ENCODE peak calls at places on chromosome 19, in five cellular contexts. I is CD8-positive, alpha-beta memory T cell; Z is breast epithelium; P is psoas muscle; V is A549. F is an unnamed sample. For H3K4me1, the result is how much of the 10 kb centered on the place peaks cover.

GRCh38 chr19:45667620-45668341 is at the start of gene GIPR:
- DNase-seq in I (peak), Z (no peak), P (peak), V (peak), F (no peak)

GRCh38 chr19:4057913-4058695 is 8.6 kb downstream of the ZBTB7A start:
- DNase-seq in I (no peak), Z (peak), P (peak), V (peak), F (no peak)

GRCh38 chr19:54158812-54159351 is 639 bp downstream of the LENG1 start:
- DNase-seq in I (no peak), Z (no peak), P (no peak), V (no peak), F (no peak)

GRCh38 chr19:4556574-4557185 is 2.8 kb downstream of the SEMA6B start:
- DNase-seq in I (no peak), Z (no peak), P (no peak), V (peak), F (peak)

GRCh38 chr19:52961981-52962380 is 700 bp downstream of the ZNF816 start:
- DNase-seq in I (no peak), Z (no peak), P (no peak), V (no peak), F (no peak)

GRCh38 chr19:47102561-47103135 is 10.9 kb downstream of the ZC3H4 start:
- DNase-seq in I (no peak), Z (no peak), P (no peak), V (no peak), F (no peak)

GRCh38 chr19:6806488-6806887 is 34.0 kb downstream of the VAV1 start:
- DNase-seq in I (no peak), Z (no peak), P (no peak), V (peak), F (no peak)

GRCh38 chr19:6402834-6403608 is 10.1 kb upstream of the GTF2F1 start:
- DNase-seq in I (no peak), Z (no peak), P (no peak), V (no peak), F (no peak)

GRCh38 chr19:6061420-6062130 is 48.7 kb downstream of the RFX2 start:
- DNase-seq in I (no peak), Z (peak), P (peak), V (no peak), F (no peak)

GRCh38 chr19:11736696-11737095 is 2.0 kb downstream of the ZNF823 start:
- DNase-seq in I (no peak), Z (no peak), P (peak), V (no peak), F (no peak)

GRCh38 chr19:33306853-33307792 is 4.8 kb upstream of the CEBPA start:
- DNase-seq in I (no peak), Z (peak), P (no peak), V (no peak), F (no peak)

GRCh38 chr19:7734220-7735203 is 2.6 kb upstream of the CLEC4G start:
- DNase-seq in I (no peak), Z (no peak), P (no peak), V (no peak), F (no peak)

GRCh38 chr19:12995596-12996541 is 594 bp downstream of the NFIX start:
- DNase-seq in I (no peak), Z (no peak), P (no peak), V (no peak), F (no peak)

GRCh38 chr19:610071-610800 is 20.6 kb downstream of the HCN2 start:
- DNase-seq in I (peak), Z (no peak), P (no peak), V (no peak), F (no peak)

GRCh38 chr19:30864460-30865215 is 484.6 kb downstream of the TSHZ3 start:
- DNase-seq in I (no peak), Z (no peak), P (no peak), V (no peak), F (no peak)

GRCh38 chr19:49984491-49984890 is 23.5 kb upstream of the SIGLEC11 start:
- DNase-seq in I (no peak), Z (no peak), P (no peak), V (no peak), F (no peak)
- H3K4me1 ChIP-seq in I (under half), Z (under half), P (under half), V (under half), F (under half)

DNA sequence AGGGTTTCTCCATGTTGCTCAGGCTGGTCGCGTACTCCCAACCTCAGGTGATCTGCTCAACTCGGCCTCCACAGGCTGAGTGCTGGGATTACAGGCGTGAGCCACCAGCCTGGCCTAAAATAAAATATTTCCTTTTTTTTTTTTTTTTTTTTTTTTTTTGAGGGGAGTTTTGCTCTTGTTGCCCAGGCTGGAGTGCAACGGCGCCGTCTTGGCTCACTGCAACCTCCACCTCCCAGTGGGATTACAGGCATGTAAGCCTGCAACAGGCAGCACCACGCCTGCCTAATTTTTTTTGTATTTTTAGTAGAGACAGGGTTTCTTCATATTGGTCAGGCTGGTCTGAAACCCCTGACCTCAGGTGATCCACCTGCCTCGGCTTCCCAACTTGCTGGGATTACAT is 4.9 kb downstream of the ZNF506 start:
- DNase-seq in I (no peak), Z (no peak), P (peak), V (no peak), F (no peak)
- H3K4me1 ChIP-seq in I (under half), Z (under half), P (under half), V (under half), F (under half)

DNA sequence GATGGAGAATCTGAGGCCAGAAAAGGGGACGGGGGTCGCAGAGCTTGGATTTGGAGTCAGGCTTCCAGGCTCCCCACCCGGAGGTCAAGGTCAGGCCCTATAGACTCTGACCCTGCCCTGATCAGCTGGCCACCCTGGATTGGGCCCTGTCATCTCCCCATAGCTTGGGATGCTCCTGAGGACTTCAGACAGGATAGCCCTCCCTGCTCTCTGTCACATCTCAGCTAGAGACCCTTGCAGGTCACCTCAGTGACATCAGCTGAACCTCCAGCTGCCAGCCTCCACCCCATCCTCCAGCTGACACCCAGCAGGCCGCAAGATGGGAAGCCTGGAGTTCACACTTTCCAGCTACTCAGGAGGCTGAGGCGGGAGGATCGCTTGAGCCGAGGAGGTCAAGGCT is 2.8 kb upstream of the TPM4 start:
- DNase-seq in I (no peak), Z (no peak), P (no peak), V (no peak), F (no peak)
- H3K4me1 ChIP-seq in I (half or more), Z (under half), P (under half), V (under half), F (under half)

GRCh38 chr19:55387736-55388497 is 2.2 kb downstream of the RPL28 start:
- DNase-seq in I (no peak), Z (no peak), P (no peak), V (no peak), F (no peak)
- H3K4me1 ChIP-seq in I (half or more), Z (under half), P (under half), V (half or more), F (under half)

GRCh38 chr19:42282810-42283247 is 13.8 kb downstream of the CIC start:
- DNase-seq in I (no peak), Z (no peak), P (no peak), V (no peak), F (no peak)

GRCh38 chr19:42279902-42280760 is 11.1 kb downstream of the CIC start:
- DNase-seq in I (peak), Z (peak), P (peak), V (peak), F (no peak)

GRCh38 chr19:42282036-42282762 is 13.1 kb downstream of the CIC start:
- DNase-seq in I (no peak), Z (no peak), P (no peak), V (no peak), F (no peak)

GRCh38 chr19:42280761-42281174 is 11.7 kb downstream of the CIC start:
- DNase-seq in I (no peak), Z (no peak), P (peak), V (no peak), F (no peak)

GRCh38 chr19:42281175-42282035 is 12.4 kb downstream of the CIC start:
- DNase-seq in I (no peak), Z (no peak), P (peak), V (no peak), F (no peak)
- H3K4me1 ChIP-seq in I (half or more), Z (under half), P (half or more), V (half or more), F (under half)

GRCh38 chr19:18500376-18500775 is 21.5 kb downstream of the ELL start:
- DNase-seq in I (no peak), Z (no peak), P (no peak), V (no peak), F (no peak)
- H3K4me1 ChIP-seq in I (half or more), Z (under half), P (half or more), V (under half), F (under half)

DNA sequence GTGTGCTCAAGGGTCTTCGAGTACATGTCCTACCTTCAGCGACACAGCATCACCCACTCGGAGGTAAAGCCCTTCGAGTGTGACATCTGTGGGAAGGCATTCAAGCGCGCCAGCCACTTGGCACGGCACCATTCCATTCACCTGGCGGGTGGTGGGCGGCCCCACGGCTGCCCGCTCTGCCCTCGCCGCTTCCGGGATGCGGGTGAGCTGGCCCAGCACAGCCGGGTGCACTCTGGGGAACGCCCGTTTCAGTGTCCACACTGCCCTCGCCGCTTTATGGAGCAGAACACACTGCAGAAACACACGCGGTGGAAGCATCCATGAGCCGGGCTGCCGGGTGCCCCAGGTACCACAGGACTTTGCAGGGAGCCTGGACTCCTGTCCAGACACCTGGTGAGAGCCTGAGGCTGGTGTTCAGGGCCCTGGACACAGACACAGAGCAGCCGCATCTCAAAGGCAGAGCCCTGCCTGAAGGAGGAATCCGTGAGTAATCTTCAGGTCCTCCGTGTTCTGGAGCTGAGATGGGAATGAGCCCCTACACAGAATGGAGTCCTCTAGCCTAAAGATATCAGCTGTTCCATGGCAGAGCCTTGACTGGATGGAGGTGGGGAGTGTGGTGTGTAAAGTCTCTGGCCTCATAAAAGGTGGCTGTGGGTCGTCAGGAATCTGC is 1.5 kb downstream of the ZNF581 start:
- DNase-seq in I (no peak), Z (no peak), P (no peak), V (no peak), F (no peak)
- H3K4me1 ChIP-seq in I (under half), Z (under half), P (under half), V (under half), F (under half)

DNA sequence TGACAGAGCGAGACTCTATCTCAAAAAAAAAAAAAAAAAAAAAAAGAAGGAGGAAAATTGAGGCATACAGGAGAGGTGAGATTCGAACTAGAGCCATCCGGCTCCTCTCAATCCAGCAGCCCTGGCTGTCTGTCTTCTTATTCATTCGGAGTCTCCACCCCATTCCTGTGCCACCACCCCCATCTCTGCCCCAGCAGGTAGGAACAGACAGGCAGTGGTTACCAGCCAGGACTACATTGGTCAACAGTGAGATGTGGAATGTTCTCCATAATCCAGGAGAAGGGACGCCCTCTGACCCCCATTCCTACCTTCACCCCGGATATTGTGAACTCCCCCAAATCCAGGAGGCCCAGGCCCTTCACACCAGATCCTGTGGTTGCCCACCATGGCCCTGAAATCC is 6.6 kb upstream of the S1PR2 start:
- DNase-seq in I (no peak), Z (no peak), P (no peak), V (peak), F (no peak)
- H3K4me1 ChIP-seq in I (under half), Z (under half), P (under half), V (under half), F (under half)

GRCh38 chr19:55208880-55209429 is 346 bp downstream of the PTPRH start:
- DNase-seq in I (no peak), Z (no peak), P (no peak), V (peak), F (no peak)
- H3K4me1 ChIP-seq in I (under half), Z (under half), P (under half), V (under half), F (under half)